ENCODE peak calls at places on chromosomes 5 and 9, in five cellular contexts. E is A549, S is WTC11, B is GM12878, D is HepG2. P is an unnamed sample.
A peak's percentile ranks its signal among the peaks of the same experiment; 100 is the strongest.

GRCh38 chr9:71549023-71549422 is 219.3 kb downstream of the CEMIP2 start:
- DNase-seq in E (no peak), S (no peak), B (peak; percentile 41), D (no peak), P (no peak)

GRCh38 chr9:18799420-18799819 is 233.6 kb downstream of the SAXO1 start:
- DNase-seq in E (no peak), S (no peak), B (no peak), D (no peak), P (no peak)

GRCh38 chr9:1922026-1922425 is 93.1 kb upstream of the SMARCA2 start:
- DNase-seq in E (no peak), S (peak; percentile 23), B (no peak), D (peak; percentile 5), P (peak; percentile 6)

GRCh38 chr9:18610956-18611355 is 137.0 kb downstream of the ADAMTSL1 start:
- DNase-seq in E (no peak), S (no peak), B (no peak), D (no peak), P (no peak)

GRCh38 chr5:76469656-76470290 is 66.7 kb downstream of the IQGAP2 start:
- DNase-seq in E (no peak), S (no peak), B (no peak), D (no peak), P (no peak)

GRCh38 chr9:120693609-120694008 is 20.7 kb downstream of the MEGF9 start:
- DNase-seq in E (peak; percentile 41), S (no peak), B (no peak), D (peak; percentile 43), P (no peak)

GRCh38 chr5:143011621-143012020 is 241.4 kb downstream of the ARHGAP26 start:
- DNase-seq in E (no peak), S (no peak), B (no peak), D (peak; percentile 92), P (no peak)

GRCh38 chr9:110109331-110110110 is 98.4 kb downstream of the C9orf152 start:
- DNase-seq in E (no peak), S (no peak), B (no peak), D (no peak), P (no peak)

GRCh38 chr9:18683312-18683711 is 209.4 kb downstream of the ADAMTSL1 start:
- DNase-seq in E (no peak), S (no peak), B (no peak), D (no peak), P (no peak)

GRCh38 chr5:171606414-171607024 is 179.1 kb upstream of the SMIM23 start:
- DNase-seq in E (peak; percentile 48), S (no peak), B (no peak), D (no peak), P (peak; percentile 52)

GRCh38 chr5:92364986-92365550 is 982.0 kb upstream of the ARRDC3 start:
- DNase-seq in E (no peak), S (no peak), B (no peak), D (no peak), P (no peak)

GRCh38 chr9:109448223-109448622 is 49.9 kb downstream of the PTPN3 start:
- DNase-seq in E (no peak), S (no peak), B (no peak), D (no peak), P (no peak)

GRCh38 chr9:30522486-30522885 is 1862.0 kb upstream of the ACO1 start:
- DNase-seq in E (no peak), S (no peak), B (no peak), D (no peak), P (no peak)

GRCh38 chr9:87148391-87149237 is 201.3 kb upstream of the GAS1 start:
- DNase-seq in E (peak; percentile 19), S (peak; percentile 83), B (no peak), D (no peak), P (peak; percentile 27)

GRCh38 chr9:134661299-134661698 is 19.7 kb downstream of the COL5A1 start:
- DNase-seq in E (no peak), S (no peak), B (no peak), D (no peak), P (no peak)

GRCh38 chr9:34522091-34522887 is 501 bp downstream of the ENHO start:
- DNase-seq in E (no peak), S (no peak), B (no peak), D (no peak), P (no peak)

GRCh38 chr5:12214631-12215030 is 310.4 kb upstream of the CTNND2 start:
- DNase-seq in E (no peak), S (no peak), B (no peak), D (no peak), P (no peak)
- TF ChIP-seq ESRRA in E (no peak), S (no peak), B (no peak), D (no peak), P (no peak)

DNA sequence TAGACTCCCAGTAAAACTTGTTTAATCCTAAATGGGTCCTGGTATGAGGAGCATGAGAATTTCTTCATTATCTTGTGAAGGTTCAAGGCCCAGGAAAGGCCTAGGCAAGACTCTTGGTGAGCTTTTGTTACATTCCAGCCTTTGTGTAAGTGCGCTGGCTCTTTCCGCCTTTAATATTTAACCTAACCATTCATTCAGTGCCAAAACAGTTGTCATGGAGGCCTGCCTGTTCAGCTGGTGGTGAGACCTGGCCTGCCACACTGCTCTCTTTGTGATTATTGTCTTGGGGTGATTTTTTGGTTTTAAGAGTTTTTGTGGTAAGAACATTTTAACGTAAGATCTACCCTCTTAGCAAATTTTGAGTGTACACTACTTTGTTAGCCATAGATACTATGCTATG is 127.5 kb upstream of the WWC1 start:
- DNase-seq in E (no peak), S (no peak), B (no peak), D (no peak), P (no peak)
- TF ChIP-seq ESRRA in E (no peak), S (no peak), B (no peak), D (no peak), P (no peak)

DNA sequence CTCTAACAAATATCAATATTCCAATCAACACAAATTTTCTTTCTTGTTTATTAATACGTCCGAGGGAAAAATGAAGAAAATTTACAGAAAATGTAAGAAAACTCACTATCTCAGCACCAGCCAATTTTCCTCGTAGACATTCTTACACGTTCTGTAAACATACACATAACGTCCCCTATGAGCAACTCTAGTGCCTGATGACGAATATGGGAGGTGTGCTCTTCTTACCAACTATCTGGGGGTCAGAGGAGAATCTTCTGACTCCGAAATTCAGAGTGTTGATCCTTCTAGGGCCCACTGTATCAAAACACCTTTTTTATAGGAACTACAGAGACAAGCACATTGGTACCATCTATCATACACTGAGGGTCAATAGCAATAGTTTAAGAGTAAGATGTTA is 198.7 kb downstream of the GAPVD1 start:
- DNase-seq in E (no peak), S (no peak), B (no peak), D (no peak), P (no peak)
- TF ChIP-seq ESRRA in E (no peak), S (no peak), B (no peak), D (no peak), P (no peak)

DNA sequence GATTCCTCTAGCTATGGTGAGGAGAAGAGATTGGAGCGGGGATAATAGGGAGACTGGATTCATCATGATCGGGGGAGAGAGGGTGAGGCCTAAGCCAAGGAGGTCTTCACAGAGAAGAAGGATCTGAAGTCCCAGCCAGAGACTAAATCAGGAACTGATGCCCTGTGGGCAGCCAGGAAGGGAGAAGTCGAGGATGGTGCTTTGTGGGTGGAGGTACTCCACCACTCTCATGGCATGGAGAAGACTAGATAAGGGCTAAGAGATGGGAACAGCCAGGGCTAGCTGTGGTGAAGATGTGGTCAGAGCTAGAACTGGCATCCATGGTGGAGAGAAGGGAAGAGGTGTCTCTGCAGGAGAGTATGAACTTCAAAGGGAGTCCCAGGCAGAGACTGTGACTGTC is 3.0 kb upstream of the RGS14 start:
- DNase-seq in E (no peak), S (no peak), B (no peak), D (no peak), P (no peak)
- TF ChIP-seq ESRRA in E (no peak), S (no peak), B (no peak), D (no peak), P (no peak)

GRCh38 chr9:136943291-136944093 is 1.0 kb downstream of the FBXW5 start:
- DNase-seq in E (no peak), S (peak; percentile 49), B (no peak), D (no peak), P (peak; percentile 74)
- TF ChIP-seq ESRRA in E (no peak), S (no peak), B (no peak), D (no peak), P (no peak)

GRCh38 chr5:150413176-150413901 is 629 bp upstream of the CD74 start:
- DNase-seq in E (no peak), S (no peak), B (no peak), D (no peak), P (no peak)

GRCh38 chr5:150411245-150411979 is 1.3 kb downstream of the CD74 start:
- DNase-seq in E (no peak), S (no peak), B (no peak), D (no peak), P (no peak)

GRCh38 chr5:150409638-150410523 is 2.8 kb downstream of the CD74 start:
- DNase-seq in E (peak; percentile 86), S (peak; percentile 76), B (peak; percentile 84), D (peak; percentile 77), P (peak; percentile 55)

GRCh38 chr5:150410524-150411244 is 2.0 kb downstream of the CD74 start:
- DNase-seq in E (peak; percentile 62), S (peak; percentile 48), B (peak; percentile 71), D (peak; percentile 59), P (peak; percentile 42)

GRCh38 chr5:150412319-150413175 is at the start of gene CD74:
- DNase-seq in E (no peak), S (peak; percentile 75), B (peak; percentile 97), D (peak; percentile 90), P (no peak)
- TF ChIP-seq ESRRA in E (no peak), S (no peak), B (peak; percentile 69), D (peak; percentile 14), P (no peak)